ENCODE peak calls at places on chromosome 1, in nine cellular contexts. W is K562, D is Calu3, K is endodermal cell, L is uterus, B is cardiac muscle cell, E is SIG-M5, U is Ammon's horn, X is left cardiac atrium. S is an unnamed sample.

GRCh38 chr1:11645670-11646265 is 8.5 kb downstream of the FBXO2 start:
- DNase-seq in W (peak), D (peak), K (peak), L (peak), B (peak), E (no peak), U (peak), X (peak), S (peak)

GRCh38 chr1:51623025-51623424 is 6.1 kb downstream of the OSBPL9 start:
- DNase-seq in W (no peak), D (no peak), K (no peak), L (no peak), B (no peak), E (no peak), U (no peak), X (no peak), S (no peak)

GRCh38 chr1:195717651-195718050 is 890.6 kb downstream of the KCNT2 start:
- DNase-seq in W (no peak), D (no peak), K (no peak), L (no peak), B (peak), E (no peak), U (no peak), X (no peak), S (no peak)

GRCh38 chr1:157781048-157781447 is 4.1 kb upstream of the FCRL2 start:
- DNase-seq in W (no peak), D (peak), K (no peak), L (no peak), B (no peak), E (no peak), U (no peak), X (no peak), S (no peak)

GRCh38 chr1:206878456-206878855 is 13.0 kb downstream of the IL20 start:
- DNase-seq in W (peak), D (no peak), K (no peak), L (no peak), B (no peak), E (no peak), U (no peak), X (no peak), S (no peak)

GRCh38 chr1:5947978-5948680 is 44.1 kb downstream of the NPHP4 start:
- DNase-seq in W (no peak), D (no peak), K (no peak), L (no peak), B (no peak), E (no peak), U (no peak), X (no peak), S (no peak)

GRCh38 chr1:44328767-44329416 is 26.2 kb downstream of the ERI3 start:
- DNase-seq in W (no peak), D (no peak), K (no peak), L (no peak), B (no peak), E (no peak), U (no peak), X (no peak), S (no peak)

GRCh38 chr1:40868051-40868723 is 6.0 kb upstream of the CITED4 start:
- DNase-seq in W (peak), D (peak), K (no peak), L (no peak), B (no peak), E (no peak), U (no peak), X (no peak), S (no peak)

GRCh38 chr1:94865369-94865768 is 45.2 kb downstream of the SLC44A3 start:
- DNase-seq in W (no peak), D (no peak), K (no peak), L (no peak), B (no peak), E (no peak), U (peak), X (no peak), S (peak)

GRCh38 chr1:15684042-15684461 is at the start of gene PLEKHM2:
- DNase-seq in W (peak), D (peak), K (peak), L (peak), B (peak), E (no peak), U (peak), X (peak), S (no peak)

GRCh38 chr1:45327644-45328515 is 1.2 kb downstream of the HPDL start:
- DNase-seq in W (peak), D (peak), K (peak), L (no peak), B (no peak), E (no peak), U (no peak), X (no peak), S (no peak)

GRCh38 chr1:212605441-212605976 is 3.1 kb upstream of the ATF3 start:
- DNase-seq in W (no peak), D (no peak), K (no peak), L (no peak), B (no peak), E (no peak), U (no peak), X (no peak), S (no peak)

GRCh38 chr1:214085325-214085724 is 97.6 kb downstream of the PROX1 start:
- DNase-seq in W (no peak), D (no peak), K (no peak), L (no peak), B (no peak), E (no peak), U (no peak), X (no peak), S (no peak)

GRCh38 chr1:67394548-67394947 is 35.7 kb downstream of the SERBP1 start:
- DNase-seq in W (no peak), D (no peak), K (no peak), L (no peak), B (no peak), E (no peak), U (no peak), X (no peak), S (no peak)